ENCODE peak calls at places on chromosome X, in five cellular contexts. D is hepatocyte, B is Caco-2, I is fibroblast of lung, M is heart right ventricle. K is an unnamed sample.
A peak's percentile ranks its signal among the peaks of the same experiment; 100 is the strongest.

GRCh38 chrX:105882581-105883275 is 60.4 kb downstream of the NRK start:
- DNase-seq in D (peak; percentile 15), B (no peak), I (peak; percentile 28), M (no peak), K (no peak)

GRCh38 chrX:105645667-105646354 is 176.5 kb upstream of the NRK start:
- DNase-seq in D (no peak), B (no peak), I (peak; percentile 13), M (no peak), K (no peak)

GRCh38 chrX:123964155-123964554 is 2.6 kb downstream of the STAG2 start:
- DNase-seq in D (no peak), B (no peak), I (peak; percentile 40), M (no peak), K (no peak)

GRCh38 chrX:129649268-129650182 is 5.2 kb downstream of the APLN start:
- DNase-seq in D (no peak), B (no peak), I (peak; percentile 58), M (no peak), K (no peak)

GRCh38 chrX:12269484-12269883 is 131.2 kb downstream of the FRMPD4 start:
- DNase-seq in D (no peak), B (no peak), I (no peak), M (no peak), K (no peak)

GRCh38 chrX:123036401-123036800 is 147.7 kb upstream of the GRIA3 start:
- DNase-seq in D (no peak), B (no peak), I (no peak), M (no peak), K (no peak)

GRCh38 chrX:47579537-47579936 is 2.7 kb upstream of the TIMP1 start:
- DNase-seq in D (peak; percentile 4), B (no peak), I (peak; percentile 78), M (no peak), K (no peak)

GRCh38 chrX:102835504-102836146 is 101.4 kb upstream of the RAB40AL start:
- DNase-seq in D (peak; percentile 19), B (peak; percentile 22), I (no peak), M (no peak), K (no peak)

GRCh38 chrX:14896273-14896672 is 23.1 kb downstream of the MOSPD2 start:
- DNase-seq in D (no peak), B (no peak), I (no peak), M (no peak), K (no peak)

GRCh38 chrX:135985123-135985973 is at the start of gene SLC9A6:
- DNase-seq in D (peak; percentile 86), B (peak; percentile 76), I (peak; percentile 47), M (peak; percentile 69), K (peak; percentile 47)

GRCh38 chrX:52933213-52933612 is 25.1 kb downstream of the FAM156A start:
- DNase-seq in D (no peak), B (no peak), I (no peak), M (no peak), K (no peak)

GRCh38 chrX:30679369-30679768 is 26.1 kb downstream of the GK start:
- DNase-seq in D (no peak), B (peak; percentile 9), I (no peak), M (no peak), K (no peak)

GRCh38 chrX:14698770-14699169 is 169.4 kb downstream of the GLRA2 start:
- DNase-seq in D (peak; percentile 16), B (peak; percentile 33), I (no peak), M (no peak), K (no peak)

GRCh38 chrX:155718964-155719586 is 106.3 kb upstream of the TMLHE start:
- DNase-seq in D (no peak), B (no peak), I (peak; percentile 4), M (peak; percentile 29), K (no peak)

GRCh38 chrX:24607616-24608015 is 39.5 kb downstream of the PCYT1B start:
- DNase-seq in D (peak; percentile 26), B (peak; percentile 12), I (no peak), M (no peak), K (no peak)

GRCh38 chrX:143319526-143319925 is 197.7 kb downstream of the SPANXN3 start:
- DNase-seq in D (no peak), B (no peak), I (no peak), M (no peak), K (no peak)

GRCh38 chrX:2664497-2664896 is 26.6 kb upstream of the CD99 start:
- DNase-seq in D (peak; percentile 56), B (no peak), I (peak; percentile 80), M (peak; percentile 69), K (no peak)

GRCh38 chrX:108036298-108036973 is 8.4 kb upstream of the VSIG1 start:
- DNase-seq in D (peak; percentile 64), B (peak; percentile 64), I (peak; percentile 84), M (no peak), K (no peak)

GRCh38 chrX:7191681-7192110 is 43.7 kb upstream of the PUDP start:
- DNase-seq in D (no peak), B (peak; percentile 14), I (no peak), M (no peak), K (no peak)

GRCh38 chrX:21666679-21667078 is 8.5 kb upstream of the KLHL34 start:
- DNase-seq in D (no peak), B (no peak), I (peak; percentile 52), M (no peak), K (no peak)

GRCh38 chrX:113947548-113947947 is 636.3 kb upstream of the HTR2C start:
- DNase-seq in D (peak; percentile 37), B (no peak), I (no peak), M (no peak), K (no peak)

GRCh38 chrX:108001218-108001814 is 19.1 kb upstream of the TEX13B start:
- DNase-seq in D (peak; percentile 51), B (peak; percentile 24), I (peak; percentile 26), M (no peak), K (no peak)

GRCh38 chrX:68659385-68659784 is 11.9 kb downstream of the STARD8 start:
- DNase-seq in D (no peak), B (no peak), I (no peak), M (no peak), K (no peak)

GRCh38 chrX:67922950-67923349 is 379.1 kb downstream of the AR start:
- DNase-seq in D (no peak), B (no peak), I (no peak), M (no peak), K (no peak)

GRCh38 chrX:121028419-121028818 is 19.0 kb upstream of the GLUD2 start:
- DNase-seq in D (no peak), B (no peak), I (no peak), M (no peak), K (no peak)

GRCh38 chrX:96685205-96686099 is 810 bp downstream of the DIAPH2 start:
- DNase-seq in D (peak; percentile 58), B (peak; percentile 37), I (peak; percentile 53), M (peak; percentile 13), K (no peak)

GRCh38 chrX:6813836-6814370 is 279.0 kb upstream of the VCX3A start:
- DNase-seq in D (no peak), B (peak; percentile 6), I (no peak), M (no peak), K (no peak)

GRCh38 chrX:42771836-42772335 is 6.1 kb downstream of the PPP1R2C start:
- DNase-seq in D (no peak), B (no peak), I (no peak), M (no peak), K (no peak)

GRCh38 chrX:42778096-42778495 is at the start of gene PPP1R2C:
- DNase-seq in D (no peak), B (no peak), I (no peak), M (no peak), K (no peak)

GRCh38 chrX:42770566-42770965 is 7.4 kb downstream of the PPP1R2C start:
- DNase-seq in D (no peak), B (no peak), I (peak; percentile 8), M (no peak), K (no peak)

GRCh38 chrX:42776195-42776594 is 1.8 kb downstream of the PPP1R2C start:
- DNase-seq in D (peak; percentile 18), B (no peak), I (peak; percentile 55), M (no peak), K (no peak)

DNA sequence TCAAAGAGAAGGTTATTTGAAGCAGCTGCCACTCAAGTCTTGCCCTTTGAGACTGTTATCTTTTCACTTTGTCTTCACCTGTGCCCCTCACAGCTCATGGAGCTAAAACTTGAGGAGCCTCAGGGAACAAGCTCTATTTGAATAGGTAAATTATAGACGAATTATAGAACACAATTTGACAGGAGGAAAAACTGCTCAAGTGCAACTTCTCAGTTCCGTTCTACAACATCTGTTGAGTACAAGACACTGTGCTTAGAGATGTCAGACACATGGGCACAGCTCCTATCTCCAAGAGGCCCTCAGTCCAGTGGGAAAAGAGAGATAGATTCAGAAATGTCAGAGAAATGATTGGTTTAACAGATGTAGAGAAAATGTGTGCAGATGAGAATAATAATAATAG is 5.1 kb downstream of the PPP1R2C start:
- DNase-seq in D (no peak), B (no peak), I (no peak), M (no peak), K (no peak)
- H3K4me1 ChIP-seq in D (peaks cover 5% of the 10 kb centered on the region), B (no peaks in the 10 kb centered on the region), I (no peaks in the 10 kb centered on the region), M (no peaks in the 10 kb centered on the region), K (no peaks in the 10 kb centered on the region)

GRCh38 chrX:133085785-133086184 is 11.1 kb downstream of the USP26 start:
- DNase-seq in D (no peak), B (no peak), I (no peak), M (no peak), K (peak; percentile 73)
- TF ChIP-seq CTCF in D (no peak), B (no peak), I (no peak), M (no peak), K (no peak)

DNA sequence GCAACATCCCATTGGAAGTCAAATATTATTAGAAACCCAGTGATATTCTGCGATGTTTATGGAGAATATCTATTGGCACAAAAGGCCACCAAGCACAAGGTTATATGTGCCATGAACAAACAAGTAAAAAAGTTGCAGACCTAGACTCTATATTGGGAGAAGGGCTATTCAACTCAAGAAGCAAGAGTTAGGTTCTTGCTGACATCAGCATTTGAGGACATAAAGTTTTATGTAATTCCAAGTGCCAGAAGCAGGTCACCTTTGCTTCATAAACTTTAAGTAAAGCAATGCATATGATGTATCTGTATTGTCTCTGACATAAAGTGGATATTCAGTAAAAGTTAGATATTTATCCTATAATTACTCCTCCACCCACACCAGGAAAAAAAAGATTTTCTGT is 71.1 kb downstream of the MAGEB10 start:
- DNase-seq in D (no peak), B (no peak), I (no peak), M (no peak), K (no peak)
- H3K27me3 ChIP-seq in D (no peaks in the 10 kb centered on the region), B (no peaks in the 10 kb centered on the region), I (no peaks in the 10 kb centered on the region), M (no peaks in the 10 kb centered on the region), K (no peaks in the 10 kb centered on the region)

DNA sequence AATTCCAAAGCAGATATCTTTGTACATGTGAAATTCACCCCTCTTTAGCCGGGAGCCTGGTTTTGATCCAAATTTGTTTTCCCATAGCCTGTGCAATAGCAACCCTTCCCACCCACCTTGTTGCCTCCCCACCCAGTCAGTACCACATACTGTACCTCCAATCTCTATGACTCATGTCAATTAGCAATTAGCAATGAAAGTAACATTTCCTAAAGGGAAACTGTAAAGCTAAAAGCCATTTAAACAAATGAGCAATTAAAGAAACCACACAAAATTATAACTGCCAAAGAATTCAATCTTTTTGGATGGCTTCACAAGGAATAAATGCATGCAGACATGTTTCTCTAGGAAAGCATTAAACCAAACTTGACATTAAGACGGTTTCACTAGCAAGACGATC is 169.0 kb upstream of the MAP3K15 start:
- DNase-seq in D (no peak), B (no peak), I (no peak), M (no peak), K (no peak)
- H3K4me1 ChIP-seq in D (peaks cover 6% of the 10 kb centered on the region), B (peaks cover 4% of the 10 kb centered on the region), I (peaks cover 5% of the 10 kb centered on the region), M (peaks cover 38% of the 10 kb centered on the region), K (peaks cover 17% of the 10 kb centered on the region)

GRCh38 chrX:109635151-109635550 is 10.2 kb upstream of the KCNE5 start:
- DNase-seq in D (no peak), B (peak; percentile 11), I (no peak), M (no peak), K (no peak)
- TF ChIP-seq CTCF in D (peak; percentile 32), B (peak; percentile 52), I (peak; percentile 58), M (peak; percentile 37), K (peak; percentile 48)

K was measured in RWPE2.